ENCODE peak calls at places on chromosomes 12 and 14, in nine cellular contexts. H is NCI-H1092; G is NCI-H2081; O is lower lobe of right lung; T is astrocyte; B is right cardiac atrium; R is Right ventricle myocardium superior; E is stimulated activated effector memory CD8-positive, alpha-beta T cell treated with anti-CD3 and anti-CD28 coated beads, Interleukin-12 subunit alpha, Interleukin-12 subunit beta, amount 100 ng/mL, for 72 hours; Z is hepatic stellate cell. L is an unnamed sample.

GRCh38 chr14:40280652-40281051 is 848.4 kb upstream of the FBXO33 start:
- DNase-seq in H (no peak), G (no peak), O (no peak), T (no peak), B (no peak), R (no peak), E (no peak), Z (no peak), L (no peak)

GRCh38 chr12:30466093-30466492 is 229.6 kb downstream of the IPO8 start:
- DNase-seq in H (no peak), G (no peak), O (no peak), T (no peak), B (no peak), R (no peak), E (no peak), Z (no peak), L (no peak)

GRCh38 chr12:121089031-121089812 is 43.5 kb upstream of the P2RX7 start:
- DNase-seq in H (no peak), G (no peak), O (no peak), T (no peak), B (no peak), R (no peak), E (no peak), Z (no peak), L (no peak)

GRCh38 chr12:80531646-80532045 is 87.6 kb downstream of the PTPRQ start:
- DNase-seq in H (no peak), G (no peak), O (no peak), T (no peak), B (no peak), R (no peak), E (no peak), Z (no peak), L (no peak)

GRCh38 chr14:99717682-99718013 is 33.5 kb downstream of the CYP46A1 start:
- DNase-seq in H (no peak), G (no peak), O (no peak), T (no peak), B (no peak), R (no peak), E (no peak), Z (no peak), L (no peak)

GRCh38 chr12:124928095-124928911 is 13.9 kb upstream of the UBC start:
- DNase-seq in H (no peak), G (no peak), O (peak; percentile 91), T (peak; percentile 94), B (peak; percentile 89), R (peak; percentile 83), E (no peak), Z (no peak), L (no peak)

GRCh38 chr12:129467749-129468148 is 436.1 kb downstream of the TMEM132D start:
- DNase-seq in H (peak; percentile 21), G (no peak), O (no peak), T (no peak), B (no peak), R (no peak), E (no peak), Z (no peak), L (no peak)

GRCh38 chr14:101460986-101461750 is 100.1 kb upstream of the DIO3 start:
- DNase-seq in H (no peak), G (no peak), O (no peak), T (no peak), B (no peak), R (no peak), E (no peak), Z (no peak), L (no peak)

GRCh38 chr12:117334098-117334497 is 27.3 kb downstream of the NOS1 start:
- DNase-seq in H (no peak), G (no peak), O (no peak), T (no peak), B (no peak), R (no peak), E (no peak), Z (no peak), L (no peak)

GRCh38 chr14:42806909-42807315 is 1200.2 kb downstream of the LRFN5 start:
- DNase-seq in H (no peak), G (no peak), O (no peak), T (peak; percentile 77), B (no peak), R (no peak), E (no peak), Z (no peak), L (no peak)

GRCh38 chr14:100994082-100994481 is 90.6 kb upstream of the RTL1 start:
- DNase-seq in H (no peak), G (no peak), O (no peak), T (peak; percentile 51), B (no peak), R (no peak), E (no peak), Z (no peak), L (no peak)

GRCh38 chr14:74575507-74575906 is 36.5 kb downstream of the LTBP2 start:
- DNase-seq in H (no peak), G (no peak), O (peak; percentile 20), T (no peak), B (no peak), R (peak; percentile 24), E (no peak), Z (no peak), L (no peak)

GRCh38 chr12:3305904-3306619 is 184.9 kb upstream of the PRMT8 start:
- DNase-seq in H (no peak), G (no peak), O (no peak), T (no peak), B (peak; percentile 22), R (no peak), E (no peak), Z (no peak), L (no peak)

GRCh38 chr12:104684884-104685283 is 228.1 kb downstream of the CHST11 start:
- DNase-seq in H (no peak), G (no peak), O (no peak), T (peak; percentile 87), B (no peak), R (no peak), E (no peak), Z (no peak), L (no peak)

GRCh38 chr12:133231001-133231400 is 4.7 kb downstream of the ANHX start:
- DNase-seq in H (no peak), G (no peak), O (no peak), T (no peak), B (no peak), R (no peak), E (no peak), Z (no peak), L (no peak)

GRCh38 chr12:76144253-76144564 is 59.7 kb upstream of the NAP1L1 start:
- DNase-seq in H (no peak), G (peak; percentile 28), O (no peak), T (no peak), B (no peak), R (no peak), E (no peak), Z (no peak), L (no peak)

GRCh38 chr14:91306547-91306946 is 62.0 kb upstream of the GPR68 start:
- DNase-seq in H (no peak), G (no peak), O (no peak), T (no peak), B (no peak), R (no peak), E (no peak), Z (no peak), L (no peak)

GRCh38 chr12:51863363-51863920 is 14.9 kb upstream of the FIGNL2 start:
- DNase-seq in H (no peak), G (no peak), O (no peak), T (no peak), B (no peak), R (no peak), E (no peak), Z (no peak), L (no peak)

GRCh38 chr12:11540615-11541014 is 108.9 kb upstream of the ETV6 start:
- DNase-seq in H (no peak), G (no peak), O (no peak), T (no peak), B (no peak), R (no peak), E (no peak), Z (no peak), L (no peak)

GRCh38 chr14:100330396-100330931 is 7.3 kb downstream of the SLC25A47 start:
- DNase-seq in H (no peak), G (peak; percentile 52), O (no peak), T (no peak), B (no peak), R (no peak), E (no peak), Z (no peak), L (no peak)

GRCh38 chr12:47408171-47408871 is 297.5 kb downstream of the RPAP3 start:
- DNase-seq in H (peak; percentile 12), G (peak; percentile 42), O (no peak), T (no peak), B (no peak), R (no peak), E (no peak), Z (no peak), L (no peak)

GRCh38 chr12:132386926-132387497 is 57.6 kb upstream of the GALNT9 start:
- DNase-seq in H (no peak), G (no peak), O (no peak), T (no peak), B (peak; percentile 39), R (no peak), E (no peak), Z (no peak), L (no peak)

GRCh38 chr12:67091204-67091603 is 178.0 kb upstream of the CAND1 start:
- DNase-seq in H (no peak), G (no peak), O (no peak), T (no peak), B (no peak), R (no peak), E (no peak), Z (no peak), L (no peak)

GRCh38 chr14:90897022-90897421 is 80.8 kb upstream of the TTC7B start:
- DNase-seq in H (no peak), G (no peak), O (no peak), T (no peak), B (no peak), R (no peak), E (no peak), Z (no peak), L (no peak)

GRCh38 chr14:32473476-32473875 is 144.4 kb downstream of the AKAP6 start:
- DNase-seq in H (no peak), G (no peak), O (no peak), T (peak; percentile 88), B (peak; percentile 61), R (peak; percentile 53), E (no peak), Z (no peak), L (no peak)

GRCh38 chr14:102530828-102531478 is 21.4 kb upstream of the ANKRD9 start:
- DNase-seq in H (no peak), G (no peak), O (no peak), T (no peak), B (no peak), R (no peak), E (no peak), Z (no peak), L (no peak)

GRCh38 chr12:67515679-67516363 is 132.7 kb upstream of the DYRK2 start:
- DNase-seq in H (peak; percentile 48), G (peak; percentile 93), O (no peak), T (peak; percentile 69), B (no peak), R (no peak), E (no peak), Z (no peak), L (peak; percentile 41)

GRCh38 chr12:24574538-24574937 is 374.4 kb downstream of the BCAT1 start:
- DNase-seq in H (no peak), G (no peak), O (no peak), T (no peak), B (no peak), R (no peak), E (no peak), Z (no peak), L (no peak)

GRCh38 chr14:61540931-61541330 is 154.4 kb upstream of the HIF1A start:
- DNase-seq in H (no peak), G (no peak), O (no peak), T (no peak), B (no peak), R (no peak), E (no peak), Z (no peak), L (no peak)

GRCh38 chr12:93502802-93503623 is 35.7 kb downstream of the MRPL42 start:
- DNase-seq in H (no peak), G (peak; percentile 46), O (no peak), T (peak; percentile 9), B (no peak), R (no peak), E (peak; percentile 26), Z (no peak), L (peak; percentile 42)

GRCh38 chr12:106301241-106301610 is 1.3 kb upstream of the TCP11L2 start:
- DNase-seq in H (no peak), G (no peak), O (no peak), T (peak; percentile 29), B (no peak), R (no peak), E (no peak), Z (peak; percentile 27), L (no peak)